ENCODE peak calls at places on chromosomes 16 and 17, in four cellular contexts. One of them, this sample, is unnamed.
A peak's percentile ranks its signal among the peaks of the same experiment; 100 is the strongest.

GRCh38 chr17:2295575-2295974 is 8.0 kb downstream of the SMG6 start:
- DNase-seq in HTR-8/SVneo: no peak
- DNase-seq in NCI-H1048: no peak
- DNase-seq in A549: no peak
- DNase-seq in this sample: no peak

GRCh38 chr17:17913695-17914332 is 58.4 kb downstream of the TOM1L2 start:
- DNase-seq in NCI-H1048: no peak
- DNase-seq in A549: peak; percentile 97
- DNase-seq in HTR-8/SVneo: peak; percentile 99
- DNase-seq in this sample: no peak

GRCh38 chr16:89055313-89055712 is 38.3 kb upstream of the ACSF3 start:
- DNase-seq in A549: no peak
- DNase-seq in HTR-8/SVneo: no peak
- DNase-seq in NCI-H1048: no peak
- DNase-seq in this sample: no peak

GRCh38 chr17:12773153-12773552 is 16.1 kb upstream of the ARHGAP44 start:
- DNase-seq in A549: no peak
- DNase-seq in NCI-H1048: no peak
- DNase-seq in HTR-8/SVneo: no peak
- DNase-seq in this sample: no peak

GRCh38 chr17:81328489-81328888 is 33.4 kb upstream of the SLC38A10 start:
- DNase-seq in NCI-H1048: no peak
- DNase-seq in A549: no peak
- DNase-seq in HTR-8/SVneo: no peak
- DNase-seq in this sample: no peak

GRCh38 chr16:80369559-80369958 is 171.2 kb upstream of the DYNLRB2 start:
- DNase-seq in NCI-H1048: no peak
- DNase-seq in A549: peak; percentile 31
- DNase-seq in HTR-8/SVneo: peak; percentile 39
- DNase-seq in this sample: peak; percentile 29

GRCh38 chr17:74354123-74354522 is 7.5 kb downstream of the BTBD17 start:
- DNase-seq in NCI-H1048: no peak
- DNase-seq in HTR-8/SVneo: no peak
- DNase-seq in A549: peak; percentile 77
- DNase-seq in this sample: no peak

GRCh38 chr17:29292992-29293889 is 707 bp downstream of the NUFIP2 start:
- DNase-seq in NCI-H1048: no peak
- DNase-seq in HTR-8/SVneo: peak; percentile 67
- DNase-seq in A549: peak; percentile 67
- DNase-seq in this sample: peak; percentile 88

GRCh38 chr17:39151680-39152058 is 232 bp upstream of the PLXDC1 start:
- DNase-seq in HTR-8/SVneo: no peak
- DNase-seq in A549: no peak
- DNase-seq in NCI-H1048: no peak
- DNase-seq in this sample: no peak

GRCh38 chr17:22512057-22512456 is 819.7 kb downstream of the KCNJ18 start:
- DNase-seq in A549: no peak
- DNase-seq in NCI-H1048: no peak
- DNase-seq in HTR-8/SVneo: no peak
- DNase-seq in this sample: no peak

GRCh38 chr17:29195465-29196081 is 15.4 kb upstream of the MYO18A start:
- DNase-seq in NCI-H1048: no peak
- DNase-seq in A549: no peak
- DNase-seq in HTR-8/SVneo: no peak
- DNase-seq in this sample: no peak

This sample was measured in coronary artery.